ENCODE peak calls at places on chromosomes 3 and 15, in four cellular contexts. One of them, this sample, is unnamed.

GRCh38 chr3:183966361-183966791 is 51.3 kb downstream of the ABCC5 start:
- DNase-seq in Right ventricle myocardium inferior: no peak
- DNase-seq in RCC 7860: no peak
- DNase-seq in GM12892: no peak
- DNase-seq in this sample: no peak

GRCh38 chr15:64842986-64843561 is 1.4 kb downstream of the PLEKHO2 start:
- DNase-seq in Right ventricle myocardium inferior: peak
- DNase-seq in RCC 7860: no peak
- DNase-seq in GM12892: no peak
- DNase-seq in this sample: peak

GRCh38 chr3:106820726-106821362 is 556.4 kb upstream of the CCDC54 start:
- DNase-seq in Right ventricle myocardium inferior: peak
- DNase-seq in RCC 7860: no peak
- DNase-seq in GM12892: no peak
- DNase-seq in this sample: no peak

GRCh38 chr3:110799236-110799635 is 272.4 kb upstream of the NECTIN3 start:
- DNase-seq in Right ventricle myocardium inferior: no peak
- DNase-seq in RCC 7860: no peak
- DNase-seq in GM12892: no peak
- DNase-seq in this sample: no peak

GRCh38 chr3:42900731-42901420 is 5.1 kb upstream of the ZNF662 start:
- DNase-seq in Right ventricle myocardium inferior: no peak
- DNase-seq in RCC 7860: no peak
- DNase-seq in GM12892: no peak
- DNase-seq in this sample: no peak

GRCh38 chr15:78209646-78210348 is 24.6 kb downstream of the ACSBG1 start:
- DNase-seq in Right ventricle myocardium inferior: no peak
- DNase-seq in RCC 7860: no peak
- DNase-seq in GM12892: no peak
- DNase-seq in this sample: no peak

GRCh38 chr15:75994220-75994619 is 18.0 kb downstream of the NRG4 start:
- DNase-seq in Right ventricle myocardium inferior: no peak
- DNase-seq in RCC 7860: no peak
- DNase-seq in GM12892: no peak
- DNase-seq in this sample: no peak

GRCh38 chr3:30847589-30847988 is 46.9 kb downstream of the GADL1 start:
- DNase-seq in Right ventricle myocardium inferior: no peak
- DNase-seq in RCC 7860: no peak
- DNase-seq in GM12892: no peak
- DNase-seq in this sample: no peak

GRCh38 chr3:44825264-44825925 is 36.3 kb upstream of the TMEM42 start:
- DNase-seq in Right ventricle myocardium inferior: no peak
- DNase-seq in RCC 7860: peak
- DNase-seq in GM12892: no peak
- DNase-seq in this sample: no peak

GRCh38 chr3:57961177-57961827 is 46.9 kb upstream of the FLNB start:
- DNase-seq in Right ventricle myocardium inferior: no peak
- DNase-seq in RCC 7860: no peak
- DNase-seq in GM12892: no peak
- DNase-seq in this sample: no peak

GRCh38 chr15:41950505-41950904 is 21.9 kb downstream of the EHD4 start:
- DNase-seq in Right ventricle myocardium inferior: no peak
- DNase-seq in RCC 7860: no peak
- DNase-seq in GM12892: no peak
- DNase-seq in this sample: no peak

GRCh38 chr3:143526016-143526540 is 322.2 kb downstream of the SLC9A9 start:
- DNase-seq in Right ventricle myocardium inferior: no peak
- DNase-seq in RCC 7860: no peak
- DNase-seq in GM12892: no peak
- DNase-seq in this sample: no peak

GRCh38 chr3:195081242-195081963 is 189.6 kb downstream of the XXYLT1 start:
- DNase-seq in Right ventricle myocardium inferior: no peak
- DNase-seq in RCC 7860: no peak
- DNase-seq in GM12892: no peak
- DNase-seq in this sample: no peak

GRCh38 chr3:23763040-23763477 is 42.7 kb upstream of the UBE2E1 start:
- DNase-seq in Right ventricle myocardium inferior: no peak
- DNase-seq in RCC 7860: no peak
- DNase-seq in GM12892: no peak
- DNase-seq in this sample: peak

This sample was measured in uterus.